ENCODE peak calls at places on chromosomes 12 and 14, in ten cellular contexts. T, U, Z, K, A, S, Q, B, M and I are unnamed samples.

GRCh38 chr12:91928501-91928900 is 217.1 kb downstream of the BTG1 start:
- DNase-seq in T (no peak), U (no peak), Z (no peak), K (no peak), A (no peak), S (no peak), Q (no peak), B (no peak), M (no peak), I (no peak)

GRCh38 chr12:65501093-65501621 is 222.7 kb downstream of the MSRB3 start:
- DNase-seq in T (no peak), U (no peak), Z (peak; percentile 63), K (peak; percentile 48), A (no peak), S (no peak), Q (no peak), B (no peak), M (no peak), I (no peak)

GRCh38 chr12:52193991-52194390 is 2.2 kb upstream of the KRT80 start:
- DNase-seq in T (no peak), U (no peak), Z (no peak), K (no peak), A (no peak), S (no peak), Q (no peak), B (no peak), M (no peak), I (no peak)

GRCh38 chr12:87848248-87848868 is 180.8 kb downstream of the C12orf50 start:
- DNase-seq in T (peak; percentile 48), U (no peak), Z (peak; percentile 84), K (no peak), A (peak; percentile 66), S (peak; percentile 23), Q (no peak), B (no peak), M (peak; percentile 4), I (no peak)

GRCh38 chr14:101293609-101294008 is 267.7 kb upstream of the DIO3 start:
- DNase-seq in T (no peak), U (no peak), Z (no peak), K (no peak), A (no peak), S (no peak), Q (no peak), B (no peak), M (no peak), I (no peak)

GRCh38 chr12:51926718-51927117 is 19.4 kb downstream of the ACVRL1 start:
- DNase-seq in T (peak; percentile 35), U (no peak), Z (peak; percentile 38), K (no peak), A (no peak), S (peak; percentile 58), Q (peak; percentile 77), B (peak; percentile 16), M (peak; percentile 34), I (no peak)

GRCh38 chr12:120687570-120688289 is 781 bp downstream of the MLEC start:
- DNase-seq in T (no peak), U (no peak), Z (no peak), K (peak; percentile 34), A (peak; percentile 62), S (no peak), Q (peak; percentile 40), B (no peak), M (peak; percentile 22), I (no peak)

GRCh38 chr12:19369691-19370148 is 69.6 kb upstream of the AEBP2 start:
- DNase-seq in T (no peak), U (peak; percentile 14), Z (peak; percentile 85), K (no peak), A (no peak), S (no peak), Q (no peak), B (no peak), M (no peak), I (peak; percentile 49)

GRCh38 chr12:27462851-27463250 is 16.3 kb downstream of the SMCO2 start:
- DNase-seq in T (no peak), U (no peak), Z (peak; percentile 20), K (no peak), A (no peak), S (no peak), Q (no peak), B (no peak), M (no peak), I (no peak)

GRCh38 chr14:100438678-100439592 is 115.8 kb downstream of the SLC25A47 start:
- DNase-seq in T (peak; percentile 95), U (no peak), Z (peak; percentile 47), K (no peak), A (no peak), S (peak; percentile 51), Q (peak; percentile 87), B (no peak), M (no peak), I (peak; percentile 53)

GRCh38 chr14:97185186-97185585 is 388.0 kb downstream of the VRK1 start:
- DNase-seq in T (no peak), U (no peak), Z (no peak), K (no peak), A (peak; percentile 48), S (no peak), Q (no peak), B (no peak), M (peak; percentile 22), I (no peak)

GRCh38 chr14:26984318-26985177 is 386.7 kb upstream of the NOVA1 start:
- DNase-seq in T (peak; percentile 1), U (no peak), Z (peak; percentile 76), K (peak; percentile 60), A (peak; percentile 86), S (peak; percentile 61), Q (peak; percentile 64), B (no peak), M (no peak), I (peak; percentile 63)

GRCh38 chr12:21695896-21696295 is 38.3 kb upstream of the LDHB start:
- DNase-seq in T (no peak), U (no peak), Z (no peak), K (no peak), A (no peak), S (no peak), Q (no peak), B (no peak), M (no peak), I (no peak)

GRCh38 chr14:104432611-104433231 is 146.8 kb upstream of the C14orf180 start:
- DNase-seq in T (no peak), U (peak; percentile 4), Z (no peak), K (no peak), A (no peak), S (peak; percentile 3), Q (no peak), B (no peak), M (no peak), I (peak; percentile 44)

GRCh38 chr12:18296909-18297280 is 35.6 kb downstream of the PIK3C2G start:
- DNase-seq in T (peak; percentile 44), U (no peak), Z (no peak), K (no peak), A (no peak), S (no peak), Q (no peak), B (no peak), M (no peak), I (no peak)

GRCh38 chr14:74425525-74426201 is 347 bp downstream of the SYNDIG1L start:
- DNase-seq in T (no peak), U (no peak), Z (no peak), K (no peak), A (peak; percentile 92), S (peak; percentile 55), Q (peak; percentile 28), B (peak; percentile 15), M (peak; percentile 48), I (no peak)

GRCh38 chr12:101653503-101653902 is 43.9 kb upstream of the CHPT1 start:
- DNase-seq in T (no peak), U (no peak), Z (no peak), K (no peak), A (no peak), S (no peak), Q (no peak), B (no peak), M (no peak), I (no peak)

GRCh38 chr12:114406326-114407033 is 536 bp upstream of the TBX5 start:
- DNase-seq in T (no peak), U (no peak), Z (no peak), K (no peak), A (peak; percentile 66), S (no peak), Q (no peak), B (no peak), M (no peak), I (no peak)

GRCh38 chr14:52399886-52400599 is 85.9 kb downstream of the PTGER2 start:
- DNase-seq in T (no peak), U (no peak), Z (peak; percentile 53), K (no peak), A (peak; percentile 27), S (no peak), Q (peak; percentile 34), B (no peak), M (no peak), I (no peak)

GRCh38 chr12:127803545-127803944 is 463.4 kb upstream of the TMEM132C start:
- DNase-seq in T (no peak), U (no peak), Z (no peak), K (no peak), A (no peak), S (no peak), Q (no peak), B (no peak), M (no peak), I (no peak)

GRCh38 chr12:27619308-27619707 is 76.9 kb upstream of the REP15 start:
- DNase-seq in T (peak; percentile 87), U (no peak), Z (peak; percentile 77), K (no peak), A (no peak), S (no peak), Q (no peak), B (no peak), M (no peak), I (no peak)

GRCh38 chr12:13099910-13100609 is 3.4 kb downstream of the GSG1 start:
- DNase-seq in T (peak; percentile 83), U (no peak), Z (peak; percentile 11), K (no peak), A (no peak), S (no peak), Q (no peak), B (no peak), M (no peak), I (no peak)
- H3K4me1 ChIP-seq in T (peaks cover 57% of the 10 kb centered on the region), U (peaks cover 10% of the 10 kb centered on the region), Z (peaks cover 41% of the 10 kb centered on the region), K (peaks cover 55% of the 10 kb centered on the region), A (peaks cover 24% of the 10 kb centered on the region), S (no peaks in the 10 kb centered on the region), Q (peaks cover 33% of the 10 kb centered on the region), B (peaks cover 24% of the 10 kb centered on the region), M (peaks cover 26% of the 10 kb centered on the region), I (no peaks in the 10 kb centered on the region)

GRCh38 chr14:68506645-68507405 is 286.0 kb downstream of the ZFP36L1 start:
- DNase-seq in T (peak; percentile 46), U (no peak), Z (no peak), K (no peak), A (no peak), S (no peak), Q (no peak), B (no peak), M (peak; percentile 80), I (no peak)
- H3K27ac ChIP-seq in T (peak overlapping the region; percentile 60), U (peak overlapping the region; percentile 38), Z (no peak overlapping the region), K (no peak overlapping the region), A (no peak overlapping the region), S (no peak overlapping the region), Q (peak overlapping the region; percentile 75), B (peak overlapping the region; percentile 64), M (no peak overlapping the region), I (no peak overlapping the region)

GRCh38 chr12:68806488-68807237 is 1.3 kb upstream of the MDM2 start:
- DNase-seq in T (no peak), U (no peak), Z (no peak), K (no peak), A (no peak), S (no peak), Q (no peak), B (no peak), M (no peak), I (no peak)
- H3K4me3 ChIP-seq in T (no peak overlapping the region), U (peak overlapping the region; percentile 93), Z (no peak overlapping the region), K (peak overlapping the region; percentile 74), A (peak overlapping the region; percentile 64), S (peak overlapping the region; percentile 84), Q (no peak overlapping the region), B (no peak overlapping the region), M (no peak overlapping the region), I (peak overlapping the region; percentile 98)

GRCh38 chr14:76951149-76951548 is 77.4 kb downstream of the IRF2BPL start:
- DNase-seq in T (no peak), U (no peak), Z (peak; percentile 36), K (no peak), A (no peak), S (no peak), Q (no peak), B (no peak), M (no peak), I (no peak)
- H3K4me1 ChIP-seq in T (peaks cover 72% of the 10 kb centered on the region), U (peaks cover 8% of the 10 kb centered on the region), Z (peaks cover 39% of the 10 kb centered on the region), K (peaks cover 89% of the 10 kb centered on the region), A (peaks cover 30% of the 10 kb centered on the region), S (peaks cover 16% of the 10 kb centered on the region), Q (peaks cover 54% of the 10 kb centered on the region), B (peaks cover 38% of the 10 kb centered on the region), M (peaks cover 43% of the 10 kb centered on the region), I (peaks cover 76% of the 10 kb centered on the region)